ENCODE peak calls at places on chromosomes 12 and 14, in seven cellular contexts. B is occipital lobe; X is activated CD4-positive, alpha-beta T cell treated with anti-CD3 and anti-CD28 coated beads for 4 hours; U is fibroblast of mammary gland; O is left kidney; T is effector CD8-positive, alpha-beta T cell; G is iPS DF 19.7. S is an unnamed sample.

GRCh38 chr12:113136128-113136989 is 798 bp upstream of the RASAL1 start:
- DNase-seq in U (no peak), T (peak), X (peak), B (peak), O (peak), G (no peak), S (peak)

GRCh38 chr12:116184766-116185165 is 92.7 kb downstream of the MED13L start:
- DNase-seq in T (no peak), B (no peak), G (no peak), X (no peak), U (no peak), O (no peak), S (no peak)

GRCh38 chr12:67649165-67650126 is 901 bp downstream of the DYRK2 start:
- DNase-seq in U (no peak), T (no peak), X (peak), G (no peak), O (peak), B (no peak), S (peak)

GRCh38 chr14:69460093-69460701 is 24.3 kb upstream of the PLEKHD1 start:
- DNase-seq in G (no peak), X (peak), B (peak), T (peak), O (peak), U (peak), S (peak)

GRCh38 chr12:72030272-72030671 is 91.6 kb downstream of the TPH2 start:
- DNase-seq in X (no peak), U (no peak), T (no peak), B (no peak), G (no peak), O (no peak), S (peak)

GRCh38 chr14:59055439-59056045 is 132.9 kb upstream of the DAAM1 start:
- DNase-seq in B (peak), U (peak), O (peak), X (peak), G (no peak), T (no peak), S (peak)

GRCh38 chr14:102811254-102811963 is 34.2 kb downstream of the TRAF3 start:
- DNase-seq in B (no peak), G (no peak), X (no peak), U (no peak), T (no peak), O (no peak), S (no peak)

GRCh38 chr12:52032797-52033505 is 18.3 kb upstream of the NR4A1 start:
- DNase-seq in G (peak), T (peak), X (peak), B (peak), U (peak), O (peak), S (peak)

GRCh38 chr12:106179086-106179485 is 40.3 kb upstream of the NUAK1 start:
- DNase-seq in X (no peak), T (no peak), U (peak), G (no peak), B (no peak), O (peak), S (peak)

GRCh38 chr14:22482782-22483553 is 106.1 kb downstream of the DAD1 start:
- DNase-seq in B (no peak), O (no peak), T (no peak), U (no peak), X (no peak), G (no peak), S (no peak)

GRCh38 chr12:25250744-25251730 is at the start of gene KRAS:
- DNase-seq in X (peak), B (peak), T (peak), O (peak), U (peak), G (peak), S (peak)

GRCh38 chr12:85468356-85469157 is 188.5 kb downstream of the ALX1 start:
- DNase-seq in X (peak), B (peak), T (no peak), O (peak), U (peak), G (no peak), S (peak)

GRCh38 chr12:56411781-56412639 is 37.2 kb downstream of the TIMELESS start:
- DNase-seq in U (no peak), G (no peak), B (no peak), T (no peak), X (no peak), O (no peak), S (no peak)

GRCh38 chr12:26123482-26123980 is 1.3 kb downstream of the BHLHE41 start:
- DNase-seq in O (peak), B (no peak), G (no peak), U (peak), T (no peak), X (no peak), S (no peak)